ENCODE peak calls at places on chromosomes 11 and 22, in five cellular contexts. T is adrenal gland, O is A549, P is tibial nerve, X is HCT116. D is an unnamed sample.

GRCh38 chr22:17980638-17981051 is 43.7 kb downstream of the MICAL3 start:
- DNase-seq in O (no peak), P (no peak), T (peak), X (no peak), D (no peak)

GRCh38 chr22:31151872-31152271 is 8.1 kb upstream of the RNF185 start:
- DNase-seq in T (no peak), O (no peak), P (no peak), X (no peak), D (no peak)

GRCh38 chr11:15735711-15736110 is 620.6 kb downstream of the SOX6 start:
- DNase-seq in X (no peak), O (no peak), P (no peak), T (no peak), D (no peak)

GRCh38 chr11:111019931-111020381 is 225.6 kb upstream of the POU2AF2 start:
- DNase-seq in P (no peak), T (no peak), O (no peak), X (no peak), D (no peak)

GRCh38 chr11:44860346-44860745 is 90.3 kb downstream of the TP53I11 start:
- DNase-seq in T (no peak), O (no peak), P (no peak), X (no peak), D (no peak)

GRCh38 chr11:75339685-75340409 is 11.6 kb downstream of the ARRB1 start:
- DNase-seq in X (no peak), O (no peak), T (no peak), P (no peak), D (no peak)

GRCh38 chr11:93220078-93220477 is 22.3 kb upstream of the SLC36A4 start:
- DNase-seq in T (no peak), P (no peak), O (no peak), X (no peak), D (no peak)

GRCh38 chr11:66637557-66638176 is 836 bp upstream of the RBM4 start:
- DNase-seq in X (no peak), T (no peak), P (no peak), O (no peak), D (no peak)

GRCh38 chr11:22681281-22681812 is 14.9 kb downstream of the GAS2 start:
- DNase-seq in P (no peak), X (no peak), O (no peak), T (no peak), D (no peak)

GRCh38 chr11:16963316-16963876 is 50.8 kb downstream of the PLEKHA7 start:
- DNase-seq in P (no peak), T (no peak), X (no peak), O (no peak), D (no peak)

GRCh38 chr11:75558939-75559843 is 2.9 kb upstream of the SERPINH1 start:
- DNase-seq in X (no peak), T (peak), O (no peak), P (no peak), D (no peak)

GRCh38 chr11:20056109-20057054 is 103.9 kb downstream of the DBX1 start:
- DNase-seq in X (no peak), T (no peak), O (no peak), P (no peak), D (no peak)

GRCh38 chr11:45022294-45023064 is 71.8 kb upstream of the TP53I11 start:
- DNase-seq in O (no peak), T (no peak), P (no peak), X (no peak), D (no peak)

GRCh38 chr11:120714448-120714847 is 202.9 kb downstream of the GRIK4 start:
- DNase-seq in T (no peak), P (no peak), O (no peak), X (no peak), D (no peak)

GRCh38 chr11:64017950-64018224 is 17.8 kb upstream of the FLRT1 start:
- DNase-seq in O (no peak), X (no peak), P (no peak), T (no peak), D (no peak)

GRCh38 chr11:62132689-62133293 is 9.0 kb downstream of the INCENP start:
- DNase-seq in T (no peak), X (no peak), O (no peak), P (no peak), D (no peak)

DNA sequence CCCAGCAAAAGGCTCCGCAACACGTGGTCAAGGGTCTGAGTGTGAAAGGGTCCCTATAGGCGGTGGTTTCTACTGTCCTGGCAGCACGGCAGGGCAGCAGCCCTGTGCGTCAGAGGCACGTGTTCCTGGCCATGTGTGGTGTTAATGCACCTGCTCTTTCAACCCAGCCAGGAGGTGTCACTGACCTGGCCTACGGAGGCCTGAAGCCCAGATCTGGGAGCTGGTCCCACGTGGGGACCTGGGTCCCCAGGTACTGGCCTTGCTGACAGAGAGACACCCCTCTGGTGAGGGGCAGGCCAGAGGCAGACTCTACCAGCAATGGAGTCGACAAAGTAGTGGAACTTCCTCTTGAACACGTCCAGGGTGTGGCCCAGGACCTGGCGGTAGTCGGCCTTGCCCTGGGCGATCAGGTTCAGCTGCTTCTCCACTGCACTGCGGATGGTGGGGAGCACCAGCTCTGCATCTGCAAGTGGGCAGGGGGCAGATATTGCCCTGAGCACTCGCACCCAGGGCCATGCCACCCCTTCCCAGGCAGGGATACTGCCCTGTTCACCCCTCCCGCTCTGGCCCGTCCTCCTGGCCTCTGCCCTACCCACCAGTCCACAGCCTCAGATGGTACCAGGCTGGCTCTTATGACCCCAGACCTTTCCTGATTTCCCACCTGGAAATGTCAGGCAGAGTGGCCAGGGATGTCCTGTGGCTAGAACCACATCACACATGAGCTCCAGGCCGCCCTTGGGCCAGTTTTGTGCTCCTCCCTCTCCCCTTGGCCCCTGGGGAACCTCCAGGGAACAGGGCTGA is 6.8 kb upstream of the PPM1F start:
- DNase-seq in T (no peak), O (no peak), X (no peak), P (no peak), D (no peak)
- TF ChIP-seq POLR2A in T (no peak), O (no peak), X (no peak), P (no peak), D (no peak)

GRCh38 chr11:121929581-121929980 is 186.4 kb downstream of the BLID start:
- DNase-seq in O (no peak), X (no peak), T (no peak), P (no peak), D (no peak)
- H3K4me3 ChIP-seq in O (no peak), X (no peak), T (peak), P (peak), D (no peak)

DNA sequence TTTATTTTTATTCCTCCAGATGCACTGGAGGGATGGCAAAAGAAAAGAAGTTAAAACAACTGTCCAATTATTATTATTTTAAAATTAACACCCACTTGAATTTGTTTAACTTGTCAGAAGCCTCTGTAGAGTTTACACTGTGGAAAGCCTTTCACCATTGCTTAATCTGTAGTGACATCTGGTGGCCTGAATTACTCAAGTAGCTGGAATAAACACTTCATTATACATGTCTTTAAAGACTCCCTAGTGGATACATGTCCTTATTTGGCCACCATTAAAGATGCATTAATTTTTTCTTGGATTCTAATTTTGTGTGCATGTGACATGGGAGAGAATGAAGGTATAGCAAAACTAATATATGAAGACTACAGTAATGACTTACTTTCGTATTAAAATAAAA is 1496.5 kb downstream of the FAM181B start:
- DNase-seq in O (no peak), T (no peak), X (no peak), P (no peak), D (no peak)
- TF ChIP-seq CTCF in O (peak), T (peak), X (no peak), P (peak), D (no peak)

DNA sequence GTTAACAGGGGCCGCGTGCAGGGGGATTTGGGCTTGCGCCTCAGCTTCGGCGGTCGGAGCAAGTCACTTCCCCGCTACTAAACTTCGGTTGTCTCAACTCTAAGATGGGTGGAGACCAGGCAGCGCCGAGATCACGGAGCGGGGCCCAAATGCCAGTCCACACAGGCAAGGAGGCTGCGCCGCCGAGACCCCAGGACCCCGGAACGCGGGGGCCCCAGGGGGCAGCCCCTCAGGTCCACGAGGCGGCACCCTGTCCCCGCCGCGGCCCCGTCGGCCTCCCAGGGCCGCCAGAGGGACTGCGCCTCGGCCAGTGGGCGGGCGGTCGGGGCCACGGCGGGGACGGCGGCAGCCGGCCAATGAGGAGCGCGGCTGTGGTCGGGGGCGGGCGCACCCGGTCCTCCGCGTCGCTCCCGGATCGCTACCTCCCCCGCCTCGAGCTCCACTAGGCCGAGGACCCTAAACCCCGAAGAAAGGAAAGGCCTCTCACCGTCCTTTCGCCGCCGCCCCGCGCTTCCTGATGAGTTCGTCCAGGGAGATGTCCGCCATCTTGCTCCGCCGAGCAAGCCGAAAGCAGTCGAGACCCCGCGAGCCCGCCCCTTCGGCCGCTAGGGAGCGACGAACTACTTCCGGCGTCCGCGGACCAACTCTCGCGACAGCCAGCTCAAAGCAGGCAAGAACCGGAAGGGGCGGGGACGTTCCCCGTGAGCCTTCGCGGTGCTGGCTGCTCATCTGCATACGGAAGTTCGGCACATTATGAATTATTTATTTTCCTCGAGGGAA is at the start of gene POLDIP3:
- DNase-seq in T (peak), X (peak), P (peak), O (peak), D (peak)
- TF ChIP-seq POLR2A in T (peak), X (no peak), P (peak), O (peak), D (no peak)

DNA sequence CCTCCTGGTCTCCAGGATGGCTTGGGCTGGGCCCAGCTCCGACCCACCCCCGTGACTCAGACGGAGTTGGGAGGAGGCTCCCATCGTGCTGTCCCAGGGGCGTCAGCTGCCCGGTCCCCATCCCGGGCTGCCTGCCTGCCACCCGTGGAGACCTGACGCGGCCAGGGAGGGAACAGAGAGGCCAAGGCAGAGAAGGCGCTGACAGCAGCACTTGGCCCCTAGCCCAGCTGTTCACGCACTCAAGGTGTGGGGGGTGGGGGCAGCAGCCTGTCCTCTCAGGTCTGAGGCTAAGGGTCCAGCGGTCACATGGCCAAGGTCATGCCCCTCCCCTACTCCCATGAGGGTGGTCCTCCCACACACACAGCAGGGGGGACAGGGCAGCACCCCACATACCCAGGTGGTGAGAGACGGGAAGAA is 48.6 kb downstream of the ELFN2 start:
- DNase-seq in T (no peak), O (peak), X (no peak), P (no peak), D (no peak)
- H3K4me3 ChIP-seq in T (no peak), O (no peak), X (no peak), P (no peak), D (no peak)

GRCh38 chr22:22461583-22461982 is 47.0 kb downstream of the ZNF280B start:
- DNase-seq in T (no peak), O (no peak), P (no peak), X (no peak), D (no peak)
- TF ChIP-seq CTCF in T (no peak), O (no peak), P (no peak), X (no peak), D (no peak)

D was measured in lower leg skin.